ENCODE peak calls at places on chromosome 6, in ten cellular contexts. H is sigmoid colon, J is A549, K is stomach, M is transverse colon, R is ovary, Y is HepG2, C is tibial nerve, L is SK-N-SH, W is H1. B is an unnamed sample.

GRCh38 chr6:27814665-27815424 is 97.4 kb downstream of the OR2B2 start:
- DNase-seq in W (peak), R (peak), C (peak), K (peak), Y (peak), L (peak), H (peak), J (peak), M (peak), B (no peak)

GRCh38 chr6:21438237-21438985 is 155.1 kb upstream of the SOX4 start:
- DNase-seq in W (no peak), M (no peak), K (no peak), C (no peak), J (no peak), L (no peak), Y (no peak), H (no peak), R (no peak), B (no peak)

GRCh38 chr6:339480-339879 is 47.2 kb downstream of the DUSP22 start:
- DNase-seq in M (no peak), L (no peak), Y (no peak), K (no peak), J (no peak), H (no peak), C (no peak), W (no peak), R (no peak), B (no peak)

GRCh38 chr6:10908228-10908627 is 21.4 kb downstream of the SYCP2L start:
- DNase-seq in C (no peak), K (no peak), M (no peak), W (no peak), J (no peak), Y (no peak), L (no peak), R (no peak), H (no peak), B (no peak)

GRCh38 chr6:38495922-38496635 is 143.7 kb downstream of the BTBD9 start:
- DNase-seq in K (no peak), Y (no peak), J (no peak), R (no peak), W (no peak), M (no peak), C (no peak), L (no peak), H (no peak), B (no peak)

GRCh38 chr6:138865480-138866101 is 69.7 kb downstream of the ECT2L start:
- DNase-seq in R (no peak), J (no peak), Y (no peak), K (no peak), L (no peak), C (no peak), H (no peak), W (no peak), M (no peak), B (no peak)

GRCh38 chr6:12196326-12196936 is 93.7 kb upstream of the EDN1 start:
- DNase-seq in J (no peak), K (no peak), R (no peak), H (no peak), L (no peak), M (no peak), C (no peak), Y (no peak), W (no peak), B (no peak)

GRCh38 chr6:33632603-33633039 is 11.5 kb downstream of the ITPR3 start:
- DNase-seq in W (peak), M (peak), Y (peak), K (peak), H (no peak), L (peak), R (peak), C (peak), J (peak), B (peak)

GRCh38 chr6:167549187-167549586 is 224.3 kb downstream of the TTLL2 start:
- DNase-seq in W (no peak), H (no peak), Y (no peak), C (peak), M (no peak), J (no peak), R (no peak), K (no peak), L (no peak), B (no peak)

GRCh38 chr6:51265426-51265825 is 446.8 kb downstream of the TFAP2B start:
- DNase-seq in J (no peak), R (no peak), C (peak), L (no peak), Y (no peak), M (no peak), K (no peak), W (no peak), H (peak), B (no peak)

GRCh38 chr6:35415065-35415880 is 36.9 kb upstream of the FANCE start:
- DNase-seq in W (no peak), R (peak), M (peak), C (peak), Y (peak), K (peak), L (peak), J (peak), H (peak), B (peak)

GRCh38 chr6:47853766-47854165 is 71.9 kb downstream of the OPN5 start:
- DNase-seq in L (no peak), H (no peak), J (no peak), K (no peak), M (no peak), C (no peak), R (no peak), Y (no peak), W (no peak), B (no peak)

GRCh38 chr6:31970604-31971271 is 1.2 kb downstream of the DXO start:
- DNase-seq in C (no peak), H (peak), K (peak), W (no peak), L (peak), R (no peak), J (no peak), Y (no peak), M (peak), B (no peak)

GRCh38 chr6:126657556-126658129 is 317.7 kb downstream of the CENPW start:
- DNase-seq in H (no peak), L (peak), K (no peak), R (no peak), C (no peak), J (peak), W (no peak), Y (peak), M (peak), B (no peak)

GRCh38 chr6:118668761-118669411 is 17.5 kb upstream of the CEP85L start:
- DNase-seq in Y (no peak), H (no peak), J (no peak), M (no peak), L (no peak), C (no peak), K (no peak), W (no peak), R (no peak), B (no peak)

GRCh38 chr6:113732384-113732966 is 124.7 kb upstream of the MARCKS start:
- DNase-seq in M (no peak), J (no peak), H (peak), Y (peak), C (peak), L (peak), W (peak), R (no peak), K (no peak), B (no peak)

GRCh38 chr6:57123111-57123510 is 33.1 kb downstream of the ZNF451 start:
- DNase-seq in K (no peak), L (no peak), R (no peak), H (no peak), W (no peak), C (no peak), J (no peak), M (no peak), Y (no peak), B (no peak)

GRCh38 chr6:121711472-121711871 is 276.0 kb downstream of the GJA1 start:
- DNase-seq in Y (no peak), W (no peak), R (no peak), H (no peak), C (no peak), L (no peak), K (no peak), J (no peak), M (no peak), B (no peak)

GRCh38 chr6:170037541-170038250 is 253.2 kb downstream of the DLL1 start:
- DNase-seq in Y (no peak), H (peak), M (peak), W (no peak), K (peak), J (no peak), L (no peak), R (no peak), C (no peak), B (no peak)

GRCh38 chr6:104019075-104019474 is 840.6 kb downstream of the HACE1 start:
- DNase-seq in J (no peak), Y (no peak), M (no peak), R (no peak), L (no peak), C (no peak), K (no peak), W (no peak), H (no peak), B (no peak)
- TF ChIP-seq EP300 in J (no peak), Y (no peak), M (no peak), R (no peak), L (no peak), C (no peak), K (no peak), W (no peak), H (no peak), B (no peak)

GRCh38 chr6:134257516-134257915 is 60.4 kb downstream of the SGK1 start:
- DNase-seq in L (no peak), H (no peak), J (no peak), W (no peak), M (no peak), C (no peak), R (no peak), Y (no peak), K (no peak), B (no peak)

GRCh38 chr6:134254118-134254517 is 63.8 kb downstream of the SGK1 start:
- DNase-seq in K (no peak), C (no peak), Y (peak), L (no peak), H (no peak), J (no peak), M (no peak), W (no peak), R (no peak), B (no peak)

GRCh38 chr6:134256862-134257261 is 61.0 kb downstream of the SGK1 start:
- DNase-seq in K (no peak), R (no peak), J (no peak), M (no peak), C (no peak), W (no peak), Y (no peak), H (no peak), L (no peak), B (no peak)

GRCh38 chr6:134253681-134254080 is 64.2 kb downstream of the SGK1 start:
- DNase-seq in M (no peak), R (no peak), J (no peak), C (no peak), L (peak), W (no peak), Y (peak), K (no peak), H (no peak), B (peak)

DNA sequence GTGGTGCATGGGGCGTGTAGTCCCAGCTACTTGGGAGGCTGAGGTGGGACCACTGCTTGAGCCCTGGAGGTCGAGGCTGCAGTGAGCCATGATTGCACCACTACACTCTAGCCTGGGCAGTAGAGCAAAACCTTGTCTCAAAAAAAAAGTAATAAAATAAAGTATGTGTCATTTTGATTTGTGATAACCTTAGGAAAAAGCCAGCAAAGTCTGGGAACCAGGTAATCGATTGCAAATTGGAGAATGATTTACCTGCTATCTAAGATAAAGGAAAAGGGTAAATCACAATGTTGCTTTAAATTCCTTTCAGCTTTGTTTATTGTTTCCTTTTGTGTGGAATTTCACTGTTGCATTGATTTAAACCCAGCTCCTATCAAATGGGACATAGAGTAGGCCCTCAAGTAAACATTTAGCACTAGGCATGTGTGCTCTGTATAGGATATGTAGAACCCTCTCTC is 59.0 kb downstream of the SGK1 start:
- DNase-seq in L (no peak), M (no peak), Y (peak), H (no peak), C (no peak), R (no peak), W (no peak), J (no peak), K (no peak), B (no peak)
- TF ChIP-seq EP300 in L (no peak), M (no peak), Y (no peak), H (no peak), C (no peak), R (no peak), W (no peak), J (no peak), K (no peak), B (no peak)

DNA sequence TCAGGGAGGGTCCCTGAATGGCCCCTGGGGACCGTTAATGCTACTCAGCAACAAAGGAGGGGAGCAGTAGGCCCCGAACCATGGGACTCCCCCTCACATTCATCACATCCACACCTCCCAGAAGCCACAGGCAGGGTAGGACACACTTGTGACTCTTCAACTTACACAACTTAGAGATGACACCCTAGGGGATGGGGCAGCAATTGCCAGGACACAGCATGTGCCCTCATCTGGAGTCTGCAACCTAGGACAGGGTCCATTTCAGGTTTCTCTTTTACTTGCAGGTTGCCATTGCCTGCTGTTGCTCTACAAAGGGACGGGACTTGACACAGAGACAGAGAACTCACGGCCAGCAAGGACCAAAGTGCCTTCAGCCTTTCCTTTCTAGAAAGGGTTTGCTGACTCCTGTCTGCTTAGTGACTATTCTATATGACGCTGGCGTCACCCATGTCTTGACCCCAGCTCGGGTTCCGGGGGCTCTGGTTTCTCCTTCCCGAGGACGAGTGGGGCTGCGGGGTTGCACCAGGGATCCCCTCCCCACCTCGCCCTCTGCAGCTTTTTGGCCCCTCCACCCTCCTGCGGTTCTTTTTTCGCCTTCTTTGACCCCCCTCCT is 642 bp downstream of the ULBP3 start:
- DNase-seq in H (no peak), M (no peak), W (no peak), C (no peak), K (no peak), L (no peak), Y (no peak), R (no peak), J (no peak), B (no peak)
- TF ChIP-seq EP300 in H (no peak), M (no peak), W (no peak), C (no peak), K (no peak), L (no peak), Y (no peak), R (no peak), J (no peak), B (no peak)

GRCh38 chr6:98832282-98833100 is 1.9 kb upstream of the POU3F2 start:
- DNase-seq in R (peak), L (peak), M (no peak), W (no peak), J (no peak), Y (no peak), H (peak), K (no peak), C (no peak), B (no peak)
- TF ChIP-seq EP300 in R (no peak), L (peak), M (no peak), W (no peak), J (no peak), Y (no peak), H (no peak), K (no peak), C (peak), B (no peak)

GRCh38 chr6:96086745-96087144 is 71.0 kb downstream of the FUT9 start:
- DNase-seq in K (no peak), M (no peak), R (no peak), J (no peak), L (no peak), C (no peak), H (no peak), Y (no peak), W (no peak), B (no peak)

GRCh38 chr6:96089173-96089572 is 73.4 kb downstream of the FUT9 start:
- DNase-seq in M (no peak), R (no peak), K (peak), J (peak), C (no peak), L (no peak), Y (peak), W (no peak), H (no peak), B (no peak)
- TF ChIP-seq EP300 in M (no peak), R (no peak), K (no peak), J (no peak), C (no peak), L (no peak), Y (no peak), W (no peak), H (no peak), B (no peak)

DNA sequence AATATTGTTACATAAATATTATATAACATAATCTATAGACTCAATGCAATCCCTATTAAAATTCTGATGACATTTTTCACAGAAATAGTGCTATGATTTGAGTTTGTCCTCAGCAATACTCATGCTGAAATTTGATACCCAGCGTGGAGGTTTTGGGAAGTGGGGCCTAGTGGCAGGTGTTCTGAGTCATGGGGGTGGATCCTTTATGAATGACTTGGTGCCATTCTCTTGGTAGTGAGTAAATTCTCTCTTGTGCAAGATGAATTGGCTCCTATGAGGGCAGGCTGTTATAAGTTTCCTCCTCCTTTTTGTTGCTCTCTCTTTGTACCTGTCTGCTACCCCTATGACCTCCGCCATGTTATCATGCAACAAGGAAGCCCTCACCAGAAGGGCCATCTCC is 65.8 kb downstream of the SHPRH start:
- DNase-seq in Y (no peak), H (no peak), L (no peak), W (no peak), K (no peak), M (no peak), C (no peak), R (no peak), J (no peak), B (no peak)
- TF ChIP-seq EP300 in Y (no peak), H (no peak), L (no peak), W (no peak), K (no peak), M (no peak), C (no peak), R (no peak), J (no peak), B (no peak)

GRCh38 chr6:166419717-166420116 is 37.0 kb upstream of the MPC1 start:
- DNase-seq in C (no peak), R (peak), K (no peak), H (no peak), J (no peak), W (no peak), Y (no peak), L (no peak), M (peak), B (no peak)

GRCh38 chr6:166418691-166419143 is 36.0 kb upstream of the MPC1 start:
- DNase-seq in H (no peak), Y (no peak), J (no peak), C (no peak), L (no peak), R (peak), K (no peak), W (no peak), M (no peak), B (no peak)

GRCh38 chr6:166420351-166420750 is 37.6 kb upstream of the MPC1 start:
- DNase-seq in K (no peak), M (no peak), W (no peak), Y (peak), C (no peak), J (peak), H (no peak), L (no peak), R (peak), B (no peak)

GRCh38 chr6:166417285-166417691 is 34.5 kb upstream of the MPC1 start:
- DNase-seq in L (no peak), J (no peak), Y (no peak), W (no peak), R (peak), C (no peak), H (no peak), M (no peak), K (no peak), B (no peak)

GRCh38 chr6:166419268-166419667 is 36.5 kb upstream of the MPC1 start:
- DNase-seq in R (peak), C (no peak), L (no peak), M (peak), Y (no peak), J (no peak), K (no peak), H (no peak), W (no peak), B (no peak)
- TF ChIP-seq EP300 in R (no peak), C (no peak), L (no peak), M (no peak), Y (no peak), J (no peak), K (no peak), H (no peak), W (no peak), B (no peak)

GRCh38 chr6:154619183-154619582 is 108.7 kb upstream of the CNKSR3 start:
- DNase-seq in Y (no peak), H (no peak), M (no peak), C (no peak), K (peak), J (no peak), L (no peak), W (no peak), R (no peak), B (no peak)

GRCh38 chr6:154623391-154623790 is 109.8 kb upstream of the SCAF8 start:
- DNase-seq in L (no peak), R (no peak), M (no peak), Y (no peak), H (no peak), K (no peak), J (no peak), W (no peak), C (no peak), B (no peak)

GRCh38 chr6:154621611-154622010 is 111.1 kb upstream of the CNKSR3 start:
- DNase-seq in L (no peak), M (no peak), C (no peak), Y (no peak), K (no peak), J (no peak), W (no peak), H (no peak), R (no peak), B (no peak)

GRCh38 chr6:154624038-154624599 is 109.1 kb upstream of the SCAF8 start:
- DNase-seq in H (no peak), R (no peak), Y (no peak), K (no peak), L (no peak), M (no peak), J (no peak), W (no peak), C (no peak), B (no peak)

GRCh38 chr6:154622618-154623336 is 110.4 kb upstream of the SCAF8 start:
- DNase-seq in M (no peak), C (no peak), L (no peak), H (no peak), K (peak), J (no peak), Y (no peak), W (no peak), R (no peak), B (no peak)
- TF ChIP-seq EP300 in M (no peak), C (no peak), L (no peak), H (no peak), K (no peak), J (no peak), Y (no peak), W (no peak), R (no peak), B (no peak)

GRCh38 chr6:132023490-132023889 is 72.3 kb upstream of the CCN2 start:
- DNase-seq in W (no peak), R (no peak), J (no peak), Y (peak), K (no peak), H (no peak), C (no peak), M (no peak), L (no peak), B (no peak)
- TF ChIP-seq EP300 in W (no peak), R (no peak), J (no peak), Y (no peak), K (no peak), H (no peak), C (no peak), M (no peak), L (no peak), B (no peak)